ENCODE peak calls at places on chromosomes 7 and 10, in five cellular contexts. G is stomach, Z is HepG2, W is cardiac fibroblast, Q is lower lobe of right lung. X is an unnamed sample.

GRCh38 chr7:49453486-49453885 is 320.0 kb upstream of the VWC2 start:
- DNase-seq in G (no peak), Q (no peak), Z (no peak), W (no peak), X (no peak)

GRCh38 chr10:44398747-44399477 is 14.0 kb upstream of the CXCL12 start:
- DNase-seq in Z (no peak), Q (no peak), W (no peak), G (no peak), X (no peak)

GRCh38 chr10:29734640-29734979 is 99.8 kb upstream of the SVIL start:
- DNase-seq in W (no peak), Z (no peak), G (no peak), Q (no peak), X (no peak)

GRCh38 chr10:90930971-90931841 is 10.3 kb upstream of the ANKRD1 start:
- DNase-seq in Q (peak), G (no peak), Z (peak), W (peak), X (no peak)

GRCh38 chr10:63542835-63543575 is 21.8 kb downstream of the REEP3 start:
- DNase-seq in G (no peak), Q (no peak), Z (no peak), W (peak), X (no peak)

GRCh38 chr10:59724098-59724938 is 14.7 kb upstream of the SLC16A9 start:
- DNase-seq in Z (no peak), G (no peak), W (no peak), Q (no peak), X (no peak)

GRCh38 chr10:59885430-59886134 is 20.8 kb downstream of the CCDC6 start:
- DNase-seq in W (no peak), Z (no peak), Q (no peak), G (no peak), X (no peak)

GRCh38 chr7:120273476-120273975 is 551 bp downstream of the KCND2 start:
- DNase-seq in Z (peak), Q (peak), G (no peak), W (peak), X (no peak)

GRCh38 chr10:19730071-19730470 is 86.2 kb upstream of the PLXDC2 start:
- DNase-seq in W (peak), Z (no peak), Q (no peak), G (no peak), X (no peak)

GRCh38 chr7:139341776-139342244 is 673 bp downstream of the FMC1 start:
- DNase-seq in W (no peak), Q (no peak), Z (no peak), G (no peak), X (no peak)

GRCh38 chr7:139340808-139341057 is 404 bp upstream of the FMC1 start:
- DNase-seq in W (no peak), G (no peak), Z (no peak), Q (peak), X (no peak)

GRCh38 chr7:139340037-139340807 is 915 bp upstream of the FMC1 start:
- DNase-seq in W (peak), G (peak), Q (peak), Z (peak), X (peak)

GRCh38 chr7:139339698-139340036 is 1.5 kb upstream of the FMC1 start:
- DNase-seq in Q (no peak), Z (no peak), W (no peak), G (no peak), X (no peak)

DNA sequence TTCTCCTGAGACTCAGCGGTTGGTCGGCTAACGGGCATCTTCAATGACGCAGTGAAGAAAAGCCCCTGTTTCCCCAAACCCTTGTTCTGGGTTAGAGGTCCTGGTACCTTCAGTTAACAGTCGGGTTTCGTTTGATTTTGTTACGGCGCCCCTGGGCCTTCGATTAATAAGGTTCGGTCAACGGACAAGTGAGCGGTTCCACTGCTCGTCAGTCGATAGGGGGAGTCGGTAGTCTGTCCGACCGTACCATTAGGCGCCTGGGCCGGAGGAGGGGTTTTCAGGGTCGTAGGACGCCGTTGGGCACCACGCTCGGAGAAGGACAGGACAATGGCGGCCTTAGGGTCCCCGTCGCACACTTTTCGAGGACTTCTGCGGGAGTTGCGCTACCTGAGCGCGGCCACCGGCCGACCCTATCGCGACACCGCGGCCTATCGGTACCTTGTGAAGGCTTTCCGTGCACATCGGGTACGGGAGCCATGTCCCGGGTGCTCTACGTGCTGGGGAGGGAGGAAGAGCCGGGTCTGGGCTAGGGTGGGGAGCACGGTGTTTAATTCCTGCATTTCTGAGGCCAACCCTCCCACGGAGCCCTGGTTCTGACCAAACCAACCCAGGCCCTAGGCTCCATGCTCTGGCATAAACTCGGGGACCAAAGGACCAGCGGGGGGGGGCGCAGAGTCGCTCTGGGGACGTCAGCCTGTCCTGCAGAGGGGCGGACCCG is at the start of gene FMC1:
- DNase-seq in W (peak), G (peak), Q (peak), Z (peak), X (peak)
- TF ChIP-seq CTCF in W (peak), G (no peak), Q (peak), Z (peak), X (peak)

DNA sequence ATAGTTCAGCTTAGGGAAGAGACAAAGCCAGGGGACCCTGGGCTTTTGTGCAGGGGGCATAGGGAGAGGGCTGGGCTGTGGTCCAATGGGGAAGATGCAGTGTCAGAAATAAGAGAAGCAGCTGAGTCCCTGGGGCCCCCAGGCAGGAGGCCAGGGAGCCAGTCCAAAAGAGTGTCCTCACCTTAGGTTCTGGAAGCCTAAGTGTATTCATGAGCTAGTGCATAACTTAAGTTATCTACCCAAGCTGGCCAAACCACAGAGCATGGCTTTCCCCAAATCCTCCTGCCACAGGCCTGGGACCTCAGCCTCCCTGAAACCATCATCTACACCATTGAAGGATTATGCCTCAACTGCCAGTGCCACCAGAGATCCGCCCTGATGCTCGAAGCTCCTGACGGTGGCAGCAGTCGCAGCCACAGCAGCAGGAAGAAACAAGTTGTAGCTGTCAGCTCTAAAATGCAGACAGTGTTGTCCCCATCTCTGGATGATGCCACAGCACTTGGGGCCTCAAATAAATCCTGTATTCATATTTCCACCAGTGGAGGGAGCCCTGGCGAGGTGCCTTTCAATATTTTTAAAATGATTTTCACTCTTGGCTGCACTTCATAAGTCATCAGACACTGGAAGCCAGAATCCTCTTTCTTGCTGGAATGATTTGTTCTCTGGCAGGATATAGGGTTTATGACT is 574.6 kb downstream of the GRID1 start:
- DNase-seq in G (no peak), Q (no peak), Z (no peak), W (peak), X (no peak)
- TF ChIP-seq CTCF in G (no peak), Q (peak), Z (no peak), W (no peak), X (no peak)

GRCh38 chr7:43671520-43671919 is 57.8 kb downstream of the COA1 start:
- DNase-seq in Z (no peak), W (peak), Q (no peak), G (no peak), X (no peak)

GRCh38 chr7:43666938-43667337 is 62.4 kb downstream of the COA1 start:
- DNase-seq in G (no peak), Q (no peak), W (peak), Z (no peak), X (no peak)

GRCh38 chr7:43668035-43668434 is 61.3 kb downstream of the COA1 start:
- DNase-seq in Z (no peak), Q (no peak), W (no peak), G (no peak), X (no peak)

GRCh38 chr7:43664681-43665080 is 64.6 kb downstream of the COA1 start:
- DNase-seq in G (no peak), Z (no peak), Q (no peak), W (no peak), X (no peak)

DNA sequence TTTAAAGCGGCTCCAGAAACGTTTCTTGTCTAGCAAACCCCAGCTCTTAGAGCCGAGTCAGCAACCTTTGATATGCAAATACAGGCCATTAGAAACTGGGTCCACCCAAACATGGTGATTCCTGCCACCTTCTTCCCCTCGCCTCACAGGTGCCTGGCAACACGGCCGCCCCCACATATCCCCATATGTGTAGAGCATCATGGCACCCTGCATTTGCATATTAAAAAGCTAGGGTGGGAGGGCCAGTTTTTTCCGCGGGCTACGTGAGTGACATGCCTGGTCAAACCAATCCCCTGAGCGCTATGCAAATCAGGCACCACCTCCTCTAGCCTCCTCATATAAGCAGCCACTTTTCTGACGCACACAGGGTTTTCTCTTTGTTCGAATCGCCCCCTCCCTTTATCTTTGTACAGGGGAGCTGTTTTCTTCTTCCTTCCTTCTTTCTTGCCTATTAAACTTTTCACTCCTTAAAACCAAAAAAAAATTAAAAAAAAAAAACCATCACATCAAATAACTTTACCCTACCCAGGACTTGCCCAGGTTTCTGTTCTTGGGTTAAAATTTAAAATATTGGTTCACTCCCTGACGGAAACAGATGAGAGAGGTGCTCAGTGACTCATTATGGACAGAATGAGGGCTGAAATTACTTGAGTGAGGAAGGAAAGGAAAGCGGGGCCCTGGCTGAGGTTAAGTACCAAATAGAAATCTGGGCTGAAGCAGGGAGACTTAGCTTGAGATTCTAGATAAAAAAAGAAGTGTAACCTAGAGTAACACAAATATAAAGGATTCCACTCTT is 59.8 kb downstream of the COA1 start:
- DNase-seq in G (no peak), Q (no peak), W (peak), Z (no peak), X (no peak)
- TF ChIP-seq CTCF in G (no peak), Q (no peak), W (no peak), Z (no peak), X (no peak)

GRCh38 chr7:127680983-127681382 is 29.0 kb downstream of the SND1 start:
- DNase-seq in W (no peak), G (no peak), Q (no peak), Z (no peak), X (no peak)
- TF ChIP-seq CTCF in W (no peak), G (no peak), Q (no peak), Z (no peak), X (no peak)

GRCh38 chr10:120966657-120967045 is 115.5 kb downstream of the WDR11 start:
- DNase-seq in G (no peak), Z (no peak), W (no peak), Q (no peak), X (no peak)
- TF ChIP-seq CTCF in G (no peak), Z (no peak), W (no peak), Q (no peak), X (no peak)

DNA sequence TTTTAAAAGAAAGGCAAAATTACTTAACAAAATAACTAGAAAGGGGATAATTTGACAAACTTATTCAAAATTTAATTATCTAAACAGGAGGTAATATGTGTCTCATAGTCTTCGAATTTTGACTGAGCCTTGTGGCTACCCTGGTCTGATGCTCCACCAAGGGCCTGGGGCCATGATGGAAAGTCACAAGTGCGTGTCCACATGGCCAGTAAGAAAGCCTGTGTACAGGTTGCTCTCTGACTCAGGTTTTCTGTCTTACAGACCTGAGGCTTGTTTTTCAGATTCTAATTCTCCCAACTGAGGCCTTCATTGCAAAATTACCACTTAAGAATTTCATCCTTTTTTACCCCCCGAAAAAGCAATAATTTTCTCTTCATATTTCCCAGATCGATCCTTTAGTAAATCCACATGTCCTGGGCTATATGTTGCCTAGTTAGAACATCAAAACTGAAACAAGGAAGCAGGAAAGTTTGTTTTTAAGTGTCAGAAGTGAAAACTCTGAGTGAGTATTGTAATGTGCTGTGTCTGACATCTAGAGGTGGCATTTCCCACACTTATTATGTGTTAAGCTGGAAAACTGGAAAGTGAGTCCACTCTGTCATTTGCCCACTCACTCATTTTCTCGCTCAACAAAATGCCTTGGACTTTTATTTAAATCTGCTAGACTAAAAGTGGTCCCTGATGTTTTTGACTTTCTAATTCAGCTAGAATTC is 10.0 kb downstream of the CYP3A43 start:
- DNase-seq in Q (no peak), G (no peak), Z (peak), W (peak), X (no peak)
- TF ChIP-seq CTCF in Q (peak), G (no peak), Z (peak), W (no peak), X (no peak)

GRCh38 chr7:142303650-142304049 is 45.8 kb upstream of the PRSS58 start:
- DNase-seq in Q (no peak), G (no peak), W (no peak), Z (no peak), X (no peak)
- TF ChIP-seq CTCF in Q (no peak), G (no peak), W (no peak), Z (peak), X (no peak)

DNA sequence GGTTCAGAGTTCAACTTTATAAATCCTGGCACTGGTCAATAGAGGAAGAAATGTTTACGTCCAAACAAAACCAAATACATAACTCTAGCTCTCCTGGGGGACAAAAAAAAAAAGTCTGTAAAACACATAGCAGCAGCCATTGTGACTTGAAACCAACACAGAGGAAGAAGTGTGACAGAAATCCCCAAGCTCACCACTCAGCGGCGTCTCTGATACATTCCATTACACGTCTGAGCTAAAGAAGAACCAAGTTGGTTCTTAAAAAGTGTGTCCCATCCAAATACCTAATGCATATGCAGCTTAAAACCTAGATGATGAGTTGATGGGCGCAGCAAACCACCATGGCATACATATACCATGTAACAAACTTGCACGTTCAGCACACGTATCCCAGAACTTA is 58.3 kb upstream of the NANOS1 start:
- DNase-seq in W (peak), G (no peak), Z (no peak), Q (no peak), X (no peak)
- TF ChIP-seq CTCF in W (peak), G (no peak), Z (no peak), Q (no peak), X (no peak)

DNA sequence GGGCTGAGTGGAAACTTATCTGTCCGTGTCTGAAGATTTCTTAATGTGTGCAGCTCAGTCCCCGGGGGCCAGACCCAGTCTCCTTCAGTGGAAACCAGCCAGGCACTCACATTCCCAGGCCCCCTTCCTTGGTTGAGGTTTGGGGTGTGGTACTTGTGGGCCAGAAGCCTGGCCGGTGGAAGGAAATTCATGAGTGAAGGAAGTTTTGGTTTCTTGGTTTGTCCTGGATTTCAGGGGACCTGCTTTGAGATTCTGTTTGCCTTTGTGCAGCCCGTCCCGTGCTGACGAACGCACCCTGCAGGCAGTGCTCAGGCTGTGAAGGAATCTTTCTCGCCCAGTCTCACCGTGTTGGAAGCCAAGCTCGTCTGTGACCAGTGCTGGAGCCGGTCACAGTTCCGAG is 2.9 kb downstream of the INPP5A start:
- DNase-seq in Q (peak), W (peak), G (peak), Z (no peak), X (no peak)
- TF ChIP-seq CTCF in Q (no peak), W (peak), G (no peak), Z (no peak), X (no peak)